ENCODE peak calls at places on chromosomes 11 and 22, in seven cellular contexts. W is left ventricle myocardium inferior, A is PC-9, R is RPMI8226, U is left lung, I is NCI-H2029, Q is A172. P is an unnamed sample.

GRCh38 chr11:79212711-79213110 is 228.1 kb downstream of the TENM4 start:
- DNase-seq in I (no peak), W (no peak), U (no peak), Q (no peak), A (no peak), R (no peak), P (no peak)

GRCh38 chr11:14411818-14412217 is 52.8 kb upstream of the RRAS2 start:
- DNase-seq in W (peak), U (no peak), A (no peak), Q (peak), I (no peak), R (no peak), P (no peak)

GRCh38 chr22:17742528-17742902 is 31.8 kb downstream of the BID start:
- DNase-seq in R (peak), U (peak), I (peak), Q (peak), A (peak), W (peak), P (peak)

GRCh38 chr22:43848366-43849171 is 13.7 kb downstream of the SULT4A1 start:
- DNase-seq in I (peak), R (peak), Q (no peak), W (peak), A (no peak), U (no peak), P (no peak)

GRCh38 chr22:47020157-47020556 is 257.7 kb downstream of the TBC1D22A start:
- DNase-seq in U (peak), A (no peak), I (no peak), Q (no peak), R (no peak), W (no peak), P (no peak)

GRCh38 chr22:27477171-27477570 is 324.4 kb downstream of the MN1 start:
- DNase-seq in U (no peak), I (no peak), A (no peak), W (no peak), R (no peak), Q (no peak), P (no peak)

GRCh38 chr11:109390752-109391151 is 31.2 kb upstream of the C11orf87 start:
- DNase-seq in R (no peak), I (no peak), Q (no peak), W (no peak), U (no peak), A (no peak), P (no peak)

GRCh38 chr22:41469218-41469851 is 418 bp downstream of the ACO2 start:
- DNase-seq in W (peak), Q (no peak), A (no peak), I (no peak), R (peak), U (no peak), P (no peak)

GRCh38 chr22:50022171-50022819 is 9.7 kb upstream of the IL17REL start:
- DNase-seq in A (no peak), R (no peak), U (no peak), W (no peak), Q (no peak), I (no peak), P (no peak)